ENCODE peak calls at places on chromosome 6, in four cellular contexts. One of them, this sample, is unnamed.

GRCh38 chr6:12208190-12208589 is 82.0 kb upstream of the EDN1 start:
- DNase-seq in NCI-H146: no peak
- DNase-seq in G401: no peak
- DNase-seq in HuH-7.5: no peak
- DNase-seq in this sample: peak

GRCh38 chr6:11434565-11435326 is 102.8 kb upstream of the TMEM170B start:
- DNase-seq in NCI-H146: no peak
- DNase-seq in G401: no peak
- DNase-seq in HuH-7.5: peak
- DNase-seq in this sample: peak

GRCh38 chr6:165766457-165766856 is 103.4 kb upstream of the PDE10A start:
- DNase-seq in NCI-H146: no peak
- DNase-seq in G401: no peak
- DNase-seq in HuH-7.5: no peak
- DNase-seq in this sample: peak

GRCh38 chr6:43788305-43788704 is 18.3 kb downstream of the VEGFA start:
- DNase-seq in NCI-H146: no peak
- DNase-seq in G401: no peak
- DNase-seq in HuH-7.5: no peak
- DNase-seq in this sample: no peak

GRCh38 chr6:128696651-128697391 is 176.4 kb upstream of the PTPRK start:
- DNase-seq in NCI-H146: no peak
- DNase-seq in G401: no peak
- DNase-seq in HuH-7.5: no peak
- DNase-seq in this sample: peak

GRCh38 chr6:16544006-16544405 is 217.3 kb downstream of the ATXN1 start:
- DNase-seq in NCI-H146: no peak
- DNase-seq in G401: no peak
- DNase-seq in HuH-7.5: no peak
- DNase-seq in this sample: no peak

GRCh38 chr6:149224399-149224798 is 93.1 kb upstream of the TAB2 start:
- DNase-seq in NCI-H146: no peak
- DNase-seq in G401: no peak
- DNase-seq in HuH-7.5: no peak
- DNase-seq in this sample: no peak

GRCh38 chr6:134166529-134167221 is 114.3 kb upstream of the SLC2A12 start:
- DNase-seq in NCI-H146: no peak
- DNase-seq in G401: no peak
- DNase-seq in HuH-7.5: no peak
- DNase-seq in this sample: no peak

GRCh38 chr6:113004691-113005270 is 657.7 kb downstream of the RFPL4B start:
- DNase-seq in NCI-H146: no peak
- DNase-seq in G401: no peak
- DNase-seq in HuH-7.5: no peak
- DNase-seq in this sample: no peak

GRCh38 chr6:47343631-47344421 is 34.1 kb upstream of the TNFRSF21 start:
- DNase-seq in NCI-H146: no peak
- DNase-seq in G401: peak
- DNase-seq in HuH-7.5: no peak
- DNase-seq in this sample: no peak

GRCh38 chr6:19836799-19837510 is at the start of gene ID4:
- DNase-seq in NCI-H146: peak
- DNase-seq in G401: peak
- DNase-seq in HuH-7.5: peak
- DNase-seq in this sample: peak

GRCh38 chr6:55836481-55836880 is 38.9 kb downstream of the BMP5 start:
- DNase-seq in NCI-H146: no peak
- DNase-seq in G401: no peak
- DNase-seq in HuH-7.5: no peak
- DNase-seq in this sample: no peak

GRCh38 chr6:28858963-28859362 is 64.8 kb downstream of the TRIM27 start:
- DNase-seq in NCI-H146: no peak
- DNase-seq in G401: no peak
- DNase-seq in HuH-7.5: no peak
- DNase-seq in this sample: no peak

GRCh38 chr6:5159162-5159561 is 74.0 kb downstream of the PPP1R3G start:
- DNase-seq in NCI-H146: no peak
- DNase-seq in G401: no peak
- DNase-seq in HuH-7.5: no peak
- DNase-seq in this sample: no peak

GRCh38 chr6:130713144-130713543 is 114.1 kb upstream of the SMLR1 start:
- DNase-seq in NCI-H146: no peak
- DNase-seq in G401: peak
- DNase-seq in HuH-7.5: no peak
- DNase-seq in this sample: no peak

GRCh38 chr6:20564777-20565176 is 30.5 kb downstream of the CDKAL1 start:
- DNase-seq in NCI-H146: no peak
- DNase-seq in G401: no peak
- DNase-seq in HuH-7.5: no peak
- DNase-seq in this sample: no peak

GRCh38 chr6:132505158-132505557 is 7.8 kb downstream of the STX7 start:
- DNase-seq in NCI-H146: no peak
- DNase-seq in G401: no peak
- DNase-seq in HuH-7.5: no peak
- DNase-seq in this sample: no peak

GRCh38 chr6:4281341-4282293 is 146.2 kb upstream of the ECI2 start:
- DNase-seq in NCI-H146: peak
- DNase-seq in G401: peak
- DNase-seq in HuH-7.5: no peak
- DNase-seq in this sample: no peak

GRCh38 chr6:143806282-143807102 is 36.6 kb upstream of the LTV1 start:
- DNase-seq in NCI-H146: no peak
- DNase-seq in G401: no peak
- DNase-seq in HuH-7.5: no peak
- DNase-seq in this sample: peak

GRCh38 chr6:13362432-13362831 is 34.1 kb upstream of the TBC1D7 start:
- DNase-seq in NCI-H146: no peak
- DNase-seq in G401: no peak
- DNase-seq in HuH-7.5: no peak
- DNase-seq in this sample: no peak

GRCh38 chr6:146194434-146194833 is 165.6 kb downstream of the GRM1 start:
- DNase-seq in NCI-H146: no peak
- DNase-seq in G401: no peak
- DNase-seq in HuH-7.5: no peak
- DNase-seq in this sample: no peak

GRCh38 chr6:159126590-159126989 is 42.6 kb upstream of the FNDC1 start:
- DNase-seq in NCI-H146: no peak
- DNase-seq in G401: peak
- DNase-seq in HuH-7.5: no peak
- DNase-seq in this sample: no peak

GRCh38 chr6:16688984-16689636 is 72.2 kb downstream of the ATXN1 start:
- DNase-seq in NCI-H146: no peak
- DNase-seq in G401: no peak
- DNase-seq in HuH-7.5: no peak
- DNase-seq in this sample: peak

GRCh38 chr6:63644668-63645326 is 9.2 kb downstream of the PHF3 start:
- DNase-seq in NCI-H146: no peak
- DNase-seq in G401: no peak
- DNase-seq in HuH-7.5: no peak
- DNase-seq in this sample: peak

GRCh38 chr6:70094156-70094555 is 208.7 kb downstream of the COL9A1 start:
- DNase-seq in NCI-H146: no peak
- DNase-seq in G401: no peak
- DNase-seq in HuH-7.5: no peak
- DNase-seq in this sample: no peak

GRCh38 chr6:21871831-21872230 is 278.3 kb downstream of the SOX4 start:
- DNase-seq in NCI-H146: no peak
- DNase-seq in G401: no peak
- DNase-seq in HuH-7.5: no peak
- DNase-seq in this sample: no peak

GRCh38 chr6:140360651-140361050 is 986.2 kb upstream of the CITED2 start:
- DNase-seq in NCI-H146: no peak
- DNase-seq in G401: no peak
- DNase-seq in HuH-7.5: no peak
- DNase-seq in this sample: no peak